ENCODE peak calls at places on chromosomes 11 and 22, in seven cellular contexts. One of them, this sample, is unnamed.
A peak's percentile ranks its signal among the peaks of the same experiment; 100 is the strongest.

GRCh38 chr11:119791701-119792151 is 62.7 kb upstream of the NECTIN1 start:
- DNase-seq in stomach: no peak
- DNase-seq in CD8-positive, alpha-beta memory T cell: peak; percentile 15
- DNase-seq in uterus: no peak
- DNase-seq in cardiac muscle cell: no peak
- DNase-seq in CD8-positive, alpha-beta T cell: no peak
- DNase-seq in lower lobe of right lung: no peak
- DNase-seq in this sample: no peak

GRCh38 chr11:110896358-110896757 is 184.1 kb upstream of the ARHGAP20 start:
- DNase-seq in CD8-positive, alpha-beta memory T cell: no peak
- DNase-seq in CD8-positive, alpha-beta T cell: no peak
- DNase-seq in stomach: no peak
- DNase-seq in uterus: no peak
- DNase-seq in cardiac muscle cell: no peak
- DNase-seq in lower lobe of right lung: no peak
- DNase-seq in this sample: no peak

GRCh38 chr11:35424157-35424945 is 5.0 kb upstream of the SLC1A2 start:
- DNase-seq in uterus: no peak
- DNase-seq in CD8-positive, alpha-beta memory T cell: no peak
- DNase-seq in lower lobe of right lung: no peak
- DNase-seq in stomach: no peak
- DNase-seq in cardiac muscle cell: no peak
- DNase-seq in CD8-positive, alpha-beta T cell: no peak
- DNase-seq in this sample: no peak

GRCh38 chr22:24827305-24827704 is 21.3 kb downstream of the SGSM1 start:
- DNase-seq in lower lobe of right lung: peak; percentile 70
- DNase-seq in uterus: no peak
- DNase-seq in CD8-positive, alpha-beta T cell: no peak
- DNase-seq in cardiac muscle cell: no peak
- DNase-seq in CD8-positive, alpha-beta memory T cell: no peak
- DNase-seq in stomach: peak; percentile 83
- DNase-seq in this sample: no peak

GRCh38 chr11:96033569-96033968 is 109.7 kb upstream of the MTMR2 start:
- DNase-seq in uterus: no peak
- DNase-seq in lower lobe of right lung: no peak
- DNase-seq in CD8-positive, alpha-beta memory T cell: no peak
- DNase-seq in CD8-positive, alpha-beta T cell: no peak
- DNase-seq in stomach: no peak
- DNase-seq in cardiac muscle cell: no peak
- DNase-seq in this sample: no peak

GRCh38 chr11:3622521-3622920 is 19.3 kb downstream of the ART5 start:
- DNase-seq in stomach: no peak
- DNase-seq in cardiac muscle cell: no peak
- DNase-seq in CD8-positive, alpha-beta T cell: no peak
- DNase-seq in uterus: no peak
- DNase-seq in CD8-positive, alpha-beta memory T cell: no peak
- DNase-seq in lower lobe of right lung: no peak
- DNase-seq in this sample: no peak

GRCh38 chr22:38230108-38230825 is 28.5 kb downstream of the MAFF start:
- DNase-seq in CD8-positive, alpha-beta memory T cell: peak; percentile 68
- DNase-seq in cardiac muscle cell: peak; percentile 51
- DNase-seq in stomach: peak; percentile 82
- DNase-seq in CD8-positive, alpha-beta T cell: peak; percentile 30
- DNase-seq in lower lobe of right lung: peak; percentile 77
- DNase-seq in uterus: no peak
- DNase-seq in this sample: peak; percentile 41

GRCh38 chr22:24834845-24835570 is 29.0 kb downstream of the SGSM1 start:
- DNase-seq in cardiac muscle cell: no peak
- DNase-seq in CD8-positive, alpha-beta T cell: no peak
- DNase-seq in lower lobe of right lung: no peak
- DNase-seq in stomach: no peak
- DNase-seq in uterus: no peak
- DNase-seq in CD8-positive, alpha-beta memory T cell: no peak
- DNase-seq in this sample: no peak

GRCh38 chr11:130191896-130192295 is 32.3 kb downstream of the ST14 start:
- DNase-seq in stomach: no peak
- DNase-seq in cardiac muscle cell: no peak
- DNase-seq in lower lobe of right lung: no peak
- DNase-seq in CD8-positive, alpha-beta memory T cell: peak; percentile 13
- DNase-seq in uterus: no peak
- DNase-seq in CD8-positive, alpha-beta T cell: no peak
- DNase-seq in this sample: no peak

GRCh38 chr11:45148276-45148675 is 1.8 kb downstream of the PRDM11 start:
- DNase-seq in CD8-positive, alpha-beta memory T cell: no peak
- DNase-seq in cardiac muscle cell: no peak
- DNase-seq in stomach: no peak
- DNase-seq in CD8-positive, alpha-beta T cell: no peak
- DNase-seq in lower lobe of right lung: no peak
- DNase-seq in uterus: no peak
- DNase-seq in this sample: no peak

GRCh38 chr11:68127791-68128681 is 6.8 kb upstream of the CHKA start:
- DNase-seq in cardiac muscle cell: peak; percentile 95
- DNase-seq in lower lobe of right lung: peak; percentile 83
- DNase-seq in CD8-positive, alpha-beta memory T cell: no peak
- DNase-seq in CD8-positive, alpha-beta T cell: no peak
- DNase-seq in stomach: peak; percentile 90
- DNase-seq in uterus: peak; percentile 67
- DNase-seq in this sample: no peak

GRCh38 chr11:44434191-44434590 is 124.3 kb upstream of the ALX4 start:
- DNase-seq in CD8-positive, alpha-beta memory T cell: no peak
- DNase-seq in CD8-positive, alpha-beta T cell: no peak
- DNase-seq in lower lobe of right lung: no peak
- DNase-seq in stomach: no peak
- DNase-seq in cardiac muscle cell: no peak
- DNase-seq in uterus: no peak
- DNase-seq in this sample: no peak

GRCh38 chr11:61610905-61611304 is 30.0 kb upstream of the SYT7 start:
- DNase-seq in CD8-positive, alpha-beta T cell: no peak
- DNase-seq in uterus: no peak
- DNase-seq in CD8-positive, alpha-beta memory T cell: no peak
- DNase-seq in stomach: no peak
- DNase-seq in cardiac muscle cell: no peak
- DNase-seq in lower lobe of right lung: no peak
- DNase-seq in this sample: no peak

GRCh38 chr11:59680287-59681154 is 11.7 kb upstream of the PATL1 start:
- DNase-seq in CD8-positive, alpha-beta memory T cell: peak; percentile 66
- DNase-seq in stomach: peak; percentile 75
- DNase-seq in CD8-positive, alpha-beta T cell: peak; percentile 31
- DNase-seq in cardiac muscle cell: peak; percentile 85
- DNase-seq in uterus: peak; percentile 59
- DNase-seq in lower lobe of right lung: peak; percentile 63
- DNase-seq in this sample: no peak

GRCh38 chr11:83060965-83061364 is 10.7 kb downstream of the RAB30 start:
- DNase-seq in cardiac muscle cell: no peak
- DNase-seq in stomach: no peak
- DNase-seq in CD8-positive, alpha-beta memory T cell: no peak
- DNase-seq in CD8-positive, alpha-beta T cell: no peak
- DNase-seq in uterus: no peak
- DNase-seq in lower lobe of right lung: no peak
- DNase-seq in this sample: no peak

GRCh38 chr11:14132312-14132711 is 169.8 kb downstream of the SPON1 start:
- DNase-seq in cardiac muscle cell: no peak
- DNase-seq in uterus: no peak
- DNase-seq in CD8-positive, alpha-beta memory T cell: no peak
- DNase-seq in lower lobe of right lung: no peak
- DNase-seq in stomach: no peak
- DNase-seq in CD8-positive, alpha-beta T cell: no peak
- DNase-seq in this sample: no peak

GRCh38 chr11:14141676-14142075 is 179.2 kb downstream of the SPON1 start:
- DNase-seq in lower lobe of right lung: no peak
- DNase-seq in uterus: no peak
- DNase-seq in stomach: no peak
- DNase-seq in cardiac muscle cell: no peak
- DNase-seq in CD8-positive, alpha-beta memory T cell: no peak
- DNase-seq in CD8-positive, alpha-beta T cell: no peak
- DNase-seq in this sample: no peak

GRCh38 chr11:14133381-14133780 is 170.9 kb downstream of the SPON1 start:
- DNase-seq in lower lobe of right lung: no peak
- DNase-seq in uterus: no peak
- DNase-seq in CD8-positive, alpha-beta T cell: no peak
- DNase-seq in cardiac muscle cell: no peak
- DNase-seq in CD8-positive, alpha-beta memory T cell: no peak
- DNase-seq in stomach: no peak
- DNase-seq in this sample: no peak

GRCh38 chr11:14137282-14137681 is 174.8 kb downstream of the SPON1 start:
- DNase-seq in uterus: no peak
- DNase-seq in CD8-positive, alpha-beta T cell: no peak
- DNase-seq in stomach: no peak
- DNase-seq in lower lobe of right lung: no peak
- DNase-seq in cardiac muscle cell: peak; percentile 33
- DNase-seq in CD8-positive, alpha-beta memory T cell: no peak
- DNase-seq in this sample: no peak

DNA sequence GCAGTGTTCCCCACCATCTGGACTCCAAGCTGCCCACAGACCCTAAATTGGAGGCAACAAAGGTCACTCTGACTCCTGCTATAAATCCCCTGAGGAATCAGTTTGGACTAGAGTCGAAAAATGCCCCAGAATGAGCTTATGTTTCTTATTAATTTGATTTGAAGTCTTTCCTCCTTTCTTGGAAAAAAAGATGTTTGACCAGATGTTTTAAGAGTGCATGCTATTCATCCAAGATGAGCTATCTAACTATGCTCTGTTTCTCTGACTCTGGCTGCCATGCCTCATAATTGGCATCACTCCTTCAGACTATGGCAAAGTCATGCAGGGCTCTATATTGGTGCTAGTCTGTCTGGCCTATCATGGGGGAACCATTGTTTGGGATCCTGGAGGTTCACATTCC is 174.0 kb downstream of the SPON1 start:
- DNase-seq in uterus: no peak
- DNase-seq in cardiac muscle cell: no peak
- DNase-seq in stomach: no peak
- DNase-seq in CD8-positive, alpha-beta T cell: no peak
- DNase-seq in CD8-positive, alpha-beta memory T cell: no peak
- DNase-seq in lower lobe of right lung: no peak
- DNase-seq in this sample: no peak
- H3K27ac ChIP-seq in uterus: no peak overlapping the region
- H3K27ac ChIP-seq in cardiac muscle cell: no peak overlapping the region
- H3K27ac ChIP-seq in stomach: no peak overlapping the region
- H3K27ac ChIP-seq in CD8-positive, alpha-beta T cell: no peak overlapping the region
- H3K27ac ChIP-seq in CD8-positive, alpha-beta memory T cell: no peak overlapping the region
- H3K27ac ChIP-seq in lower lobe of right lung: no peak overlapping the region
- H3K27ac ChIP-seq in this sample: no peak overlapping the region

GRCh38 chr11:66037327-66037726 is 11.0 kb upstream of the CATSPER1 start:
- DNase-seq in CD8-positive, alpha-beta T cell: no peak
- DNase-seq in CD8-positive, alpha-beta memory T cell: no peak
- DNase-seq in cardiac muscle cell: no peak
- DNase-seq in lower lobe of right lung: no peak
- DNase-seq in uterus: no peak
- DNase-seq in stomach: no peak
- DNase-seq in this sample: no peak

GRCh38 chr11:66036334-66036710 is 10.0 kb upstream of the CATSPER1 start:
- DNase-seq in stomach: no peak
- DNase-seq in lower lobe of right lung: no peak
- DNase-seq in cardiac muscle cell: no peak
- DNase-seq in CD8-positive, alpha-beta T cell: no peak
- DNase-seq in CD8-positive, alpha-beta memory T cell: no peak
- DNase-seq in uterus: no peak
- DNase-seq in this sample: no peak

GRCh38 chr11:66043008-66043906 is 5.7 kb downstream of the GAL3ST3 start:
- DNase-seq in CD8-positive, alpha-beta memory T cell: no peak
- DNase-seq in lower lobe of right lung: no peak
- DNase-seq in cardiac muscle cell: no peak
- DNase-seq in CD8-positive, alpha-beta T cell: no peak
- DNase-seq in uterus: no peak
- DNase-seq in stomach: no peak
- DNase-seq in this sample: no peak

GRCh38 chr11:66042227-66043007 is 6.5 kb downstream of the GAL3ST3 start:
- DNase-seq in cardiac muscle cell: no peak
- DNase-seq in CD8-positive, alpha-beta T cell: no peak
- DNase-seq in uterus: no peak
- DNase-seq in lower lobe of right lung: no peak
- DNase-seq in stomach: no peak
- DNase-seq in CD8-positive, alpha-beta memory T cell: no peak
- DNase-seq in this sample: no peak

DNA sequence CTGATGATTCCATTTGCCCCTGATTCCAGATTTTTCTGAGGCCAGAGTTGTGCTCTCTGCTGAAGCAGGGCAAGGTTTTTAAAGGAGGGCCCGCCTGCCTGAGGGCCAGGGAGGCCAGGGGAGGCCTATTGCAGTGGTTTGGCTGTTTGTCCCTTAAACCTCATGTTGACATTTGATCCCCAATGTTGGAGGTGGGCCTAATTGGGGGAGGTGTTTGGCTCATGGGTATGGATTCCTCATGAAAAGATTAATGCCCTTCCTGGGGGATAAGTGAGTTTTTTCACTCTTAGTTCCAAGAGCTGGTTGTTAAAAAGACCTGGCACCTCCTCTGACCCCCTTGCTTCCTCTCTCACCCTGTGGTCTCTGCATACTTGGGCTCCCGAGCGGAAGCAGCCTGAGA is 9.2 kb downstream of the GAL3ST3 start:
- DNase-seq in lower lobe of right lung: no peak
- DNase-seq in CD8-positive, alpha-beta T cell: no peak
- DNase-seq in CD8-positive, alpha-beta memory T cell: no peak
- DNase-seq in uterus: no peak
- DNase-seq in cardiac muscle cell: no peak
- DNase-seq in stomach: no peak
- DNase-seq in this sample: no peak
- H3K27ac ChIP-seq in lower lobe of right lung: no peak overlapping the region
- H3K27ac ChIP-seq in CD8-positive, alpha-beta T cell: no peak overlapping the region
- H3K27ac ChIP-seq in CD8-positive, alpha-beta memory T cell: no peak overlapping the region
- H3K27ac ChIP-seq in uterus: no peak overlapping the region
- H3K27ac ChIP-seq in cardiac muscle cell: no peak overlapping the region
- H3K27ac ChIP-seq in stomach: no peak overlapping the region
- H3K27ac ChIP-seq in this sample: no peak overlapping the region

DNA sequence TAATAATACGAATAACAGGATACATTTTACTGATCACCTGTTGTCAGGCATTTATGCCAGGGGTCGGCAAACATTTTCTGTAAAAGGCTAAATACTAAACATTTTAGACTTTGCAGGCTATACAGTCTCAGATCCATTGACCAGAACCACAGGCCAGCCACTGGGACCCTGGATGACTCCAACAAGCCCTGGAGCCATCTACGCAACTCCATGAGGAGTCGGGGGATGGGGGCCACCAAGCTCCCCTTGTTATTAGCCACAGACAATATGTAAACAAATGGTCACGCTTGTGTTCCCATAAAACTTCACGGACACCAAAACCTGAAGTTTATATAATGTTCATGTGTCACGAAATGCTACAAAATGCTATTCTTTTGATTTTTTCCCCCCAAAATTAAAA is 54.4 kb upstream of the EMID1 start:
- DNase-seq in CD8-positive, alpha-beta memory T cell: no peak
- DNase-seq in stomach: peak; percentile 3
- DNase-seq in cardiac muscle cell: no peak
- DNase-seq in CD8-positive, alpha-beta T cell: no peak
- DNase-seq in lower lobe of right lung: no peak
- DNase-seq in uterus: no peak
- DNase-seq in this sample: no peak
- H3K27ac ChIP-seq in CD8-positive, alpha-beta memory T cell: no peak overlapping the region
- H3K27ac ChIP-seq in stomach: peak overlapping the region; percentile 84
- H3K27ac ChIP-seq in cardiac muscle cell: no peak overlapping the region
- H3K27ac ChIP-seq in CD8-positive, alpha-beta T cell: no peak overlapping the region
- H3K27ac ChIP-seq in lower lobe of right lung: peak overlapping the region; percentile 76
- H3K27ac ChIP-seq in uterus: no peak overlapping the region
- H3K27ac ChIP-seq in this sample: peak overlapping the region; percentile 67

DNA sequence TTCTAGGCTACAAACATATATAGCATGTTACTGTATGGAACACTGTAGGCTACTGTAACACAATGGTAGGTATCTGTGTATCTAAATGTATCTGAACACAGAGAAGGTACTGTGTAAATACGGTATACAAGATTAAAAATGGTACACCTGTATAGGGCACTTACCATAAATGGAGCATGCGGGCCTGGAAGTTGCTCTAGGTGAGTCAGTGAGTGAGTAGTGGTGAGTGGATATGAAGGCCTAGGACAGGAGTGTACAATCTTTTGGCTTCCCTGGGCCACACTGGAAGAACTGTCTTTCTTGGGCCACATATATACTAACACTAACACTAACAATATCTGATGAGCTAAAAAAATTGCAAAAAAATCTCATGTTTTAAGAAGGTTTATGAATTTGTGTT is 21.4 kb downstream of the RNF141 start:
- DNase-seq in CD8-positive, alpha-beta memory T cell: no peak
- DNase-seq in stomach: no peak
- DNase-seq in cardiac muscle cell: no peak
- DNase-seq in CD8-positive, alpha-beta T cell: no peak
- DNase-seq in lower lobe of right lung: no peak
- DNase-seq in uterus: no peak
- DNase-seq in this sample: no peak
- H3K27ac ChIP-seq in CD8-positive, alpha-beta memory T cell: no peak overlapping the region
- H3K27ac ChIP-seq in stomach: no peak overlapping the region
- H3K27ac ChIP-seq in cardiac muscle cell: no peak overlapping the region
- H3K27ac ChIP-seq in CD8-positive, alpha-beta T cell: no peak overlapping the region
- H3K27ac ChIP-seq in lower lobe of right lung: no peak overlapping the region
- H3K27ac ChIP-seq in uterus: no peak overlapping the region
- H3K27ac ChIP-seq in this sample: peak overlapping the region; percentile 63

This sample was measured in caudate nucleus.